ENCODE peak calls at places on chromosomes 11 and 22, in eight cellular contexts. T, S, H, W, L, A, F and B are unnamed samples. For H3K4me1, the result is how much of the 10 kb centered on the place peaks cover.

GRCh38 chr11:120064341-120064740 is 73.6 kb downstream of the TRIM29 start:
- DNase-seq in T (no peak), S (no peak), H (no peak), W (no peak), L (no peak), A (no peak), F (no peak), B (no peak)

GRCh38 chr11:64094463-64095223 is 58.9 kb downstream of the FLRT1 start:
- DNase-seq in T (peak), S (no peak), H (no peak), W (peak), L (peak), A (no peak), F (no peak), B (peak)

GRCh38 chr11:134332189-134332631 is 422 bp downstream of the GLB1L2 start:
- DNase-seq in T (peak), S (peak), H (no peak), W (no peak), L (no peak), A (peak), F (no peak), B (no peak)

GRCh38 chr11:35144811-35145210 is 5.8 kb downstream of the CD44 start:
- DNase-seq in T (no peak), S (no peak), H (no peak), W (peak), L (peak), A (no peak), F (peak), B (peak)

GRCh38 chr22:24148586-24148985 is 32.7 kb upstream of the SUSD2 start:
- DNase-seq in T (no peak), S (no peak), H (no peak), W (no peak), L (no peak), A (no peak), F (no peak), B (no peak)

GRCh38 chr11:10441652-10442503 is 13.2 kb upstream of the AMPD3 start:
- DNase-seq in T (no peak), S (no peak), H (no peak), W (no peak), L (peak), A (no peak), F (no peak), B (no peak)

GRCh38 chr22:43553451-43554258 is 141.8 kb downstream of the MPPED1 start:
- DNase-seq in T (no peak), S (no peak), H (no peak), W (no peak), L (no peak), A (no peak), F (no peak), B (no peak)

GRCh38 chr11:83193315-83194283 is at the start of gene ANKRD42:
- DNase-seq in T (peak), S (peak), H (peak), W (peak), L (peak), A (peak), F (peak), B (peak)

GRCh38 chr11:74849525-74850391 is 99.1 kb downstream of the XRRA1 start:
- DNase-seq in T (peak), S (no peak), H (no peak), W (peak), L (peak), A (no peak), F (no peak), B (peak)

GRCh38 chr11:71927813-71928738 is at the start of gene XNDC1N:
- DNase-seq in T (peak), S (peak), H (peak), W (peak), L (peak), A (peak), F (peak), B (peak)

GRCh38 chr22:19802881-19803735 is 42.5 kb downstream of the TBX1 start:
- DNase-seq in T (no peak), S (no peak), H (peak), W (no peak), L (no peak), A (no peak), F (no peak), B (no peak)

GRCh38 chr11:19559746-19560145 is 152.9 kb upstream of the NAV2 start:
- DNase-seq in T (no peak), S (no peak), H (no peak), W (no peak), L (no peak), A (no peak), F (no peak), B (no peak)

GRCh38 chr22:25069758-25070461 is 117.4 kb downstream of the KIAA1671 start:
- DNase-seq in T (no peak), S (peak), H (no peak), W (no peak), L (no peak), A (peak), F (no peak), B (no peak)

GRCh38 chr11:125925247-125925740 is 20.6 kb upstream of the VSIG10L2 start:
- DNase-seq in T (no peak), S (no peak), H (no peak), W (no peak), L (peak), A (no peak), F (no peak), B (no peak)

GRCh38 chr22:37880668-37881440 is 25.2 kb upstream of the MICALL1 start:
- DNase-seq in T (no peak), S (peak), H (no peak), W (peak), L (peak), A (no peak), F (no peak), B (no peak)

GRCh38 chr22:49726022-49726681 is 101.5 kb downstream of the BRD1 start:
- DNase-seq in T (no peak), S (no peak), H (no peak), W (no peak), L (no peak), A (no peak), F (no peak), B (no peak)

GRCh38 chr22:38214248-38215056 is 12.7 kb downstream of the MAFF start:
- DNase-seq in T (peak), S (peak), H (peak), W (peak), L (peak), A (peak), F (peak), B (peak)

GRCh38 chr22:42692239-42693054 is 28.2 kb downstream of the A4GALT start:
- DNase-seq in T (no peak), S (no peak), H (no peak), W (no peak), L (no peak), A (no peak), F (no peak), B (no peak)

GRCh38 chr22:40651057-40651456 is 14.5 kb upstream of the MRTFA start:
- DNase-seq in T (no peak), S (no peak), H (no peak), W (no peak), L (no peak), A (no peak), F (no peak), B (no peak)

GRCh38 chr11:77548552-77549439 is 41.0 kb upstream of the AQP11 start:
- DNase-seq in T (no peak), S (no peak), H (no peak), W (no peak), L (no peak), A (no peak), F (no peak), B (no peak)

GRCh38 chr22:22710719-22711531 is 66.5 kb downstream of the GGTLC2 start:
- DNase-seq in T (peak), S (peak), H (peak), W (no peak), L (no peak), A (peak), F (peak), B (no peak)

GRCh38 chr22:43275545-43275981 is 67.6 kb downstream of the SCUBE1 start:
- DNase-seq in T (peak), S (no peak), H (no peak), W (no peak), L (no peak), A (no peak), F (no peak), B (peak)

GRCh38 chr11:126655807-126656128 is 300.3 kb downstream of the ST3GAL4 start:
- DNase-seq in T (no peak), S (no peak), H (no peak), W (no peak), L (no peak), A (peak), F (no peak), B (peak)

GRCh38 chr22:48944756-48945620 is 882.7 kb downstream of the BRD1 start:
- DNase-seq in T (no peak), S (no peak), H (no peak), W (no peak), L (no peak), A (no peak), F (peak), B (no peak)

GRCh38 chr22:36659762-36660509 is 43.6 kb downstream of the CACNG2 start:
- DNase-seq in T (no peak), S (peak), H (peak), W (peak), L (peak), A (peak), F (peak), B (peak)

GRCh38 chr22:41401781-41402648 is 20.3 kb downstream of the TEF start:
- DNase-seq in T (peak), S (peak), H (peak), W (peak), L (no peak), A (peak), F (peak), B (peak)

GRCh38 chr11:83681045-83681781 is 395.0 kb upstream of the CCDC90B start:
- DNase-seq in T (peak), S (no peak), H (no peak), W (no peak), L (no peak), A (peak), F (no peak), B (no peak)

GRCh38 chr11:61333638-61334433 is 808 bp downstream of the TKFC start:
- DNase-seq in T (no peak), S (no peak), H (no peak), W (no peak), L (no peak), A (no peak), F (no peak), B (no peak)

GRCh38 chr22:24698266-24698926 is 76.1 kb downstream of the PIWIL3 start:
- DNase-seq in T (no peak), S (no peak), H (no peak), W (no peak), L (no peak), A (no peak), F (no peak), B (no peak)

GRCh38 chr11:15645201-15645600 is 530.5 kb downstream of the INSC start:
- DNase-seq in T (no peak), S (peak), H (no peak), W (no peak), L (no peak), A (peak), F (no peak), B (no peak)

GRCh38 chr11:1295591-1295990 is 13.8 kb downstream of the TOLLIP start:
- DNase-seq in T (no peak), S (peak), H (no peak), W (no peak), L (no peak), A (no peak), F (no peak), B (no peak)

GRCh38 chr11:41379084-41379483 is 80.4 kb downstream of the LRRC4C start:
- DNase-seq in T (no peak), S (no peak), H (no peak), W (no peak), L (peak), A (no peak), F (no peak), B (no peak)

GRCh38 chr11:132452616-132453015 is 1079.7 kb downstream of the OPCML start:
- DNase-seq in T (no peak), S (no peak), H (no peak), W (no peak), L (no peak), A (no peak), F (no peak), B (no peak)

GRCh38 chr11:132456735-132457328 is 1075.5 kb downstream of the OPCML start:
- DNase-seq in T (peak), S (no peak), H (no peak), W (no peak), L (no peak), A (no peak), F (no peak), B (no peak)

GRCh38 chr11:132451942-132452601 is 1080.2 kb downstream of the OPCML start:
- DNase-seq in T (peak), S (no peak), H (no peak), W (no peak), L (peak), A (no peak), F (no peak), B (no peak)

GRCh38 chr11:132450631-132451030 is 1080.2 kb downstream of the NTM start:
- DNase-seq in T (no peak), S (no peak), H (no peak), W (no peak), L (no peak), A (no peak), F (no peak), B (no peak)

GRCh38 chr11:132453411-132453810 is 1078.9 kb downstream of the OPCML start:
- DNase-seq in T (no peak), S (no peak), H (no peak), W (no peak), L (peak), A (no peak), F (no peak), B (no peak)
- H3K4me1 ChIP-seq in T (under half), S (under half), H (under half), W (under half), L (under half), A (under half), F (under half), B (under half)

DNA sequence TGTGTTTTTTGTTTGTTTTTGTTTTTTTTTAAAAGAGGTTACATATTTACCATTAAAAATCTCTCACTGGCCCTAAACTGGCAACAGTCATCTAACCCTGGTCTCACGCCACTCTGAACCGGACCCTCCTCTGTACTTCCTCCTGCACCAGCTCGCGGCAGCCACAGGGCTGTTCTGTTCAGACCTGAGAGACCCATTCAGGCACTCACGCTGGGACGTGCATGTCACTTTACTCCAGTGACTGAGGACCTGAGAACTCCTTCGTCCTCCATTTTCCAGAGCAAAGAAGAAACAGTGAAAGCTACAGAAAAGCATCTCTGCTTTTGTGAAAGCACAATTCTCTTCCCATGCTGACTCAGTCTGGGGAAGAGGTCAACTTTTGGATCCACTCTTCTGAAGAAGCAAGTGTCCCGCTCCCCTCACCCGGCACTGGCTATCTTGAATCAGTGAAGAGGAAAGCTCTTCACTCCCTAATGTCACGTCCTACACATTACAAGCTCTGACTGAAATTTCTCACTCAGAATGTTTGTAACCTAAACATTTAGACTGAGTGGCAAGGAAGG is 24.6 kb downstream of the PISD start:
- DNase-seq in T (no peak), S (no peak), H (peak), W (no peak), L (no peak), A (no peak), F (no peak), B (no peak)
- TF ChIP-seq CTCF in T (no peak), S (no peak), H (peak), W (no peak), L (no peak), A (no peak), F (no peak), B (no peak)

DNA sequence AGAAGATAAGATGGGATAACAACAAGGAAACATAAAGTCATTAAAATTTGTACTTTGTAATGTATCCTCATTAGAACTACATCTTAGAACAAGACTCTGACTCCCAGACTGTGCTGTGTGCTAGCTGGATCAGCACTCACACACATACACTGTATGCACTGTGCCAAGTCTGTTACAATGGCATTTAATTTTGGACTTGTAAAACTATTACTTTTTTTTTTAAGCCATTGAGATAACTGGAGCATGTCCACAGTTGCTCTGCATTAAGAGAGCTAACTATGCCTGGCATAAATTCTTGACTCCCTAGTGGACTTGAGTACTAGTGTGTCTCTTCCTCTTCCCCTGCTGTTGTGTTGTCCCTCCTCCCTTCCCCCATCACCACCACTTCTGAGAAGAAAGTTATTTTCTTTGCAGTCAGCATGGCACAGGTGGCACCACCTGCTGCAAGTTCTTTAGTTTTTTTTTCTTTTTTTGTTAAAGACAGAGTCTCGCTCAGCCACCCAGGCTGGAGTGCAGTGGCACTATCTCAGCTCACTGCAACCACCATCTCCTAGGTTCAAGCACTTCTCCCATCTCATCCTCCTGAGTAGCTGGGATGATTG is 268.6 kb downstream of the TMEM135 start:
- DNase-seq in T (no peak), S (no peak), H (no peak), W (no peak), L (no peak), A (no peak), F (no peak), B (no peak)
- H3K27ac ChIP-seq in T (no peak), S (peak), H (peak), W (no peak), L (no peak), A (no peak), F (no peak), B (no peak)

GRCh38 chr22:45318558-45319318 is 9.0 kb downstream of the FAM118A start:
- DNase-seq in T (peak), S (no peak), H (no peak), W (peak), L (peak), A (no peak), F (no peak), B (no peak)

GRCh38 chr22:45318168-45318557 is 8.4 kb downstream of the FAM118A start:
- DNase-seq in T (peak), S (peak), H (peak), W (peak), L (peak), A (no peak), F (peak), B (no peak)

GRCh38 chr22:45321827-45322226 is 12.1 kb downstream of the FAM118A start:
- DNase-seq in T (no peak), S (no peak), H (no peak), W (no peak), L (no peak), A (no peak), F (no peak), B (no peak)

GRCh38 chr22:45319319-45319675 is 9.6 kb downstream of the FAM118A start:
- DNase-seq in T (peak), S (no peak), H (peak), W (peak), L (peak), A (no peak), F (no peak), B (no peak)

GRCh38 chr22:45320326-45320976 is 10.7 kb downstream of the FAM118A start:
- DNase-seq in T (no peak), S (no peak), H (no peak), W (peak), L (no peak), A (no peak), F (no peak), B (no peak)
- H3K4me1 ChIP-seq in T (under half), S (under half), H (half or more), W (under half), L (under half), A (under half), F (under half), B (under half)